ENCODE peak calls at places on chromosomes 3 and 15, in five cellular contexts. A is cardiac fibroblast, C is fibroblast of lung, G is fibroblast of mammary gland, P is kidney. O is an unnamed sample.

GRCh38 chr3:129491794-129492193 is 36.6 kb upstream of the RHO start:
- DNase-seq in A (no peak), C (no peak), G (no peak), P (no peak), O (no peak)

GRCh38 chr15:49379996-49380395 is 43.0 kb upstream of the FGF7 start:
- DNase-seq in A (no peak), C (no peak), G (no peak), P (peak), O (no peak)

GRCh38 chr15:86650084-86650483 is 570.4 kb downstream of the AGBL1 start:
- DNase-seq in A (no peak), C (peak), G (no peak), P (no peak), O (no peak)

GRCh38 chr3:124360140-124360539 is 368.2 kb upstream of the ROPN1 start:
- DNase-seq in A (no peak), C (peak), G (no peak), P (no peak), O (no peak)

GRCh38 chr3:71168961-71169411 is 414.5 kb downstream of the FOXP1 start:
- DNase-seq in A (peak), C (peak), G (peak), P (no peak), O (peak)

GRCh38 chr3:72887723-72888545 is at the start of gene GXYLT2:
- DNase-seq in A (peak), C (peak), G (peak), P (peak), O (peak)

GRCh38 chr15:74221399-74222230 is 14.5 kb upstream of the CCDC33 start:
- DNase-seq in A (no peak), C (no peak), G (no peak), P (no peak), O (no peak)

GRCh38 chr3:126358038-126358815 is 1.0 kb upstream of the KLF15 start:
- DNase-seq in A (no peak), C (no peak), G (peak), P (peak), O (peak)

GRCh38 chr15:20345401-20345958 is 196.1 kb downstream of the GOLGA6L6 start:
- DNase-seq in A (no peak), C (no peak), G (no peak), P (peak), O (no peak)

GRCh38 chr3:13380991-13381390 is 39.1 kb downstream of the NUP210 start:
- DNase-seq in A (peak), C (no peak), G (peak), P (no peak), O (no peak)

GRCh38 chr15:59294961-59295741 is 77.5 kb downstream of the MYO1E start:
- DNase-seq in A (peak), C (peak), G (peak), P (no peak), O (peak)

GRCh38 chr3:195077611-195078540 is 193.1 kb downstream of the XXYLT1 start:
- DNase-seq in A (no peak), C (no peak), G (no peak), P (peak), O (no peak)

GRCh38 chr3:100027321-100027720 is 87.0 kb downstream of the FILIP1L start:
- DNase-seq in A (peak), C (peak), G (no peak), P (no peak), O (no peak)

GRCh38 chr15:56883088-56883487 is 35.4 kb upstream of the TCF12 start:
- DNase-seq in A (no peak), C (no peak), G (no peak), P (no peak), O (no peak)

GRCh38 chr15:29514931-29515330 is 245.3 kb upstream of the NSMCE3 start:
- DNase-seq in A (no peak), C (no peak), G (no peak), P (no peak), O (no peak)

GRCh38 chr3:51538459-51539290 is at the start of gene RAD54L2:
- DNase-seq in A (peak), C (peak), G (peak), P (peak), O (peak)

GRCh38 chr3:195812366-195812765 is 637 bp upstream of the MUC4 start:
- DNase-seq in A (no peak), C (no peak), G (no peak), P (no peak), O (no peak)

GRCh38 chr3:160444411-160444810 is 5.2 kb downstream of the TRIM59 start:
- DNase-seq in A (no peak), C (no peak), G (no peak), P (no peak), O (no peak)

GRCh38 chr3:19931180-19931692 is 2.8 kb downstream of the EFHB start:
- DNase-seq in A (no peak), C (no peak), G (no peak), P (no peak), O (no peak)

GRCh38 chr3:31013843-31014242 is 119.4 kb upstream of the GADL1 start:
- DNase-seq in A (no peak), C (peak), G (no peak), P (no peak), O (peak)

GRCh38 chr3:126113733-126114132 is 29.8 kb upstream of the SLC41A3 start:
- DNase-seq in A (no peak), C (no peak), G (no peak), P (no peak), O (no peak)

GRCh38 chr3:10950476-10951294 is 41.9 kb upstream of the SLC6A1 start:
- DNase-seq in A (peak), C (peak), G (peak), P (no peak), O (peak)

GRCh38 chr3:39644176-39644575 is 165.2 kb upstream of the MYRIP start:
- DNase-seq in A (peak), C (peak), G (peak), P (no peak), O (peak)

GRCh38 chr3:58528629-58529028 is 8.4 kb downstream of the ACOX2 start:
- DNase-seq in A (peak), C (peak), G (peak), P (peak), O (peak)

GRCh38 chr3:183259087-183259486 is 6.0 kb downstream of the B3GNT5 start:
- DNase-seq in A (peak), C (no peak), G (no peak), P (no peak), O (no peak)

GRCh38 chr3:45690331-45691035 is 1.3 kb downstream of the SACM1L start:
- DNase-seq in A (no peak), C (peak), G (no peak), P (no peak), O (no peak)

GRCh38 chr3:133408961-133409360 is 9.1 kb downstream of the BFSP2 start:
- DNase-seq in A (peak), C (peak), G (no peak), P (no peak), O (peak)

GRCh38 chr15:67101981-67102929 is 36.9 kb downstream of the SMAD3 start:
- DNase-seq in A (peak), C (peak), G (peak), P (no peak), O (peak)

GRCh38 chr3:194364652-194365434 is 4.7 kb downstream of the LRRC15 start:
- DNase-seq in A (peak), C (peak), G (peak), P (peak), O (peak)

GRCh38 chr3:170417090-170417489 is 1.6 kb upstream of the CLDN11 start:
- DNase-seq in A (no peak), C (no peak), G (no peak), P (no peak), O (no peak)

GRCh38 chr3:90010341-90010740 is 902.9 kb downstream of the EPHA3 start:
- DNase-seq in A (peak), C (peak), G (peak), P (no peak), O (peak)

GRCh38 chr3:24378313-24378712 is 116.3 kb downstream of the THRB start:
- DNase-seq in A (no peak), C (no peak), G (no peak), P (no peak), O (no peak)

GRCh38 chr3:161038725-161039124 is 66.4 kb downstream of the B3GALNT1 start:
- DNase-seq in A (peak), C (peak), G (no peak), P (no peak), O (peak)

GRCh38 chr15:29942144-29942543 is 119.9 kb upstream of the TJP1 start:
- DNase-seq in A (no peak), C (no peak), G (peak), P (no peak), O (no peak)

GRCh38 chr15:45732544-45733130 is 97.8 kb downstream of the SQOR start:
- DNase-seq in A (no peak), C (no peak), G (no peak), P (no peak), O (no peak)

GRCh38 chr15:47339800-47340575 is 377.3 kb upstream of the SEMA6D start:
- DNase-seq in A (no peak), C (no peak), G (no peak), P (no peak), O (no peak)

GRCh38 chr3:55485208-55485791 is 1.8 kb downstream of the WNT5A start:
- DNase-seq in A (peak), C (peak), G (peak), P (peak), O (peak)
- H3K4me3 ChIP-seq in A (peak), C (peak), G (peak), P (peak), O (peak)

GRCh38 chr3:50355829-50356552 is 3.3 kb downstream of the TMEM115 start:
- DNase-seq in A (no peak), C (no peak), G (no peak), P (no peak), O (no peak)
- TF ChIP-seq CTCF in A (no peak), C (no peak), G (no peak), P (no peak), O (no peak)

DNA sequence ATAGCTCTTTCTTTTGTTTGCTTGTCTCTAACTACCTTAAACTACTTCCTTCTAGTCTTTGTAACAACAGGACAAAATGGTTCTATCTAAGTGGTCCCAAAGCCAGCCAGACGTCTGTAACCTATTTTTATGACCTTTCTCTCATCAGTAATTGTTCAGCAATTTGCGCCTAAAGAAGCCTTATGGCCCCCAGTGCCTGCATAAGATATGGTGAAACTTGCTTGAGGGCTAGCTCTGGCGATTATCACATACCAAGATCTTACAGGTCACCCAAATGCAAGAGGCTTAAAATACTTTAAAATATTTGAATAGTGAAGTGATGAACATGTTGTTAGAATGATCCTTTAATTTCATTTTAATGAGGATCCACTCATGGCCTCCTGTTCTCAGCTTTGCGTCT is 369.4 kb downstream of the SOX2 start:
- DNase-seq in A (no peak), C (no peak), G (no peak), P (no peak), O (no peak)
- H3K4me3 ChIP-seq in A (no peak), C (no peak), G (no peak), P (no peak), O (no peak)

GRCh38 chr15:89670985-89671560 is 8.1 kb downstream of the PLIN1 start:
- DNase-seq in A (no peak), C (no peak), G (no peak), P (no peak), O (no peak)

GRCh38 chr15:89672221-89673161 is 6.7 kb downstream of the PLIN1 start:
- DNase-seq in A (peak), C (peak), G (peak), P (no peak), O (peak)

GRCh38 chr15:89674526-89674925 is 4.6 kb downstream of the PLIN1 start:
- DNase-seq in A (no peak), C (no peak), G (no peak), P (no peak), O (no peak)

GRCh38 chr15:89671687-89672086 is 7.5 kb downstream of the PLIN1 start:
- DNase-seq in A (no peak), C (no peak), G (no peak), P (no peak), O (no peak)

GRCh38 chr15:89673162-89673506 is 6.0 kb downstream of the PLIN1 start:
- DNase-seq in A (peak), C (no peak), G (no peak), P (no peak), O (no peak)
- TF ChIP-seq CTCF in A (peak), C (peak), G (peak), P (no peak), O (peak)

GRCh38 chr15:52113246-52113645 is 671 bp upstream of the BCL2L10 start:
- DNase-seq in A (peak), C (no peak), G (peak), P (no peak), O (no peak)
- H3K4me3 ChIP-seq in A (no peak), C (no peak), G (no peak), P (no peak), O (no peak)

DNA sequence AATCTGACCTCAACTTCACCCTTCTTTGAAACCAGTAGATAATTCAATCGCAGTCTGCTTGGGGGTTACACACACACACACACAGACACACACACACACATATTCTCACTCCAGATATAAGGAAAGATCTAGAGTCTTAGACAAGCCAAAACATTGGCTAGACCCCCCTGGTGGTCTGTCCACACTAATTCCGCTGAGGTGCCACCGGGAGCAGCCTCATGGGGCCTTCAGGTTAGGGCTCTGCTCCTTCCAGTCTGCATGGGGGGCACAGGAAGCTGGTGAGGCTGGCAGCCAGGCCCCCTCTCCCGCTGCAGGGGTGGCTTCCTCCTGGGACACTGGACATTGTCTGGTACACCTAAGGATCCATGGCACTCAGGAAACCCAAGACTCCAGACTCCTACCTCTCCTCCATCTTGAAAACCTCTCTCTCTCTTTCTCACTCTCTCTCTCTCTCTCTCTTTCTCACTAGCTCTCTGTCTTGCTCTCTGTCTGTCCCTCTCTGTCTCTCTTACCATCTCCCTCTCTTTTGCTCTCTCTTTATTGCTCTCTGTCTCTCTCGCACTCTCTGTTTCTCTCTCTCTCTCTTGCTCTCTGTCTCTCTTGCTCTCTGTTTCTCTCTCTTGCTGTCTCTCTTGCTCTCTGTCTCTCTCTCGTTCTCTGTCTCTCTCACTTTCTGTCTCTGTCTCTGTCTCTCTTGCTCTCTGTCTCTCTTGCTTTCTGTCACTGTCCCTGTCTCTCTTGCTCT is 75.2 kb upstream of the NR2E3 start:
- DNase-seq in A (no peak), C (no peak), G (no peak), P (no peak), O (no peak)
- TF ChIP-seq CTCF in A (no peak), C (no peak), G (no peak), P (no peak), O (no peak)

DNA sequence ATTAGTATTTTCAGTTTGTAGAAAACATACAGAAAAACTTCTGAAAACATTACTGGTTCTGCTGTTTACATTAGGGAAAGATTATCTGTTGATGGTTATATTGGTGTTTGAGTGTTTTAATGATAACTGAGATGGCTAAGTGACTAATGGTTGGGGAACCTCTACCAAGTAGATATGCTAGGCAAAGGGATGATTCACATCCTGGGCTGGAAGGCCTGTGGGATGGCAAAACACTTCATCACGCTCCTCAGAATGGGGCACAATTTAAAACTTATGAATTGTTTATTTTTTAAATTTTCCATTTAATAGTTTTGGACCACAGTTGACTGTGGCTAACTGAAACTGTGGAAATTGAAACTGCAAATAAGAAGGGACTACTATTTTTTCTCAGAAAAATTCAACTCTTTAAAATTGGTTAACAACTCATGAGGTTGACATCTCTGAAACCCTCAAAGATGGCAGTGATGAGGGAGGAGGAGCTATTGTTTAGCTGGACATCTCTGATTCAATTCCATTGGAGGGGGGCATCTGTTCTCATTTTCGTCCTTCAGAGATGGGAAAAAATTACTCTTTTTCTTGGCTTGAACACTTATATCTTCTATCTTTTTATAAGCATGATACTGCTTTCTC is 100.6 kb upstream of the ZBED2 start:
- DNase-seq in A (peak), C (peak), G (peak), P (no peak), O (peak)
- H3K4me3 ChIP-seq in A (no peak), C (no peak), G (no peak), P (no peak), O (no peak)

DNA sequence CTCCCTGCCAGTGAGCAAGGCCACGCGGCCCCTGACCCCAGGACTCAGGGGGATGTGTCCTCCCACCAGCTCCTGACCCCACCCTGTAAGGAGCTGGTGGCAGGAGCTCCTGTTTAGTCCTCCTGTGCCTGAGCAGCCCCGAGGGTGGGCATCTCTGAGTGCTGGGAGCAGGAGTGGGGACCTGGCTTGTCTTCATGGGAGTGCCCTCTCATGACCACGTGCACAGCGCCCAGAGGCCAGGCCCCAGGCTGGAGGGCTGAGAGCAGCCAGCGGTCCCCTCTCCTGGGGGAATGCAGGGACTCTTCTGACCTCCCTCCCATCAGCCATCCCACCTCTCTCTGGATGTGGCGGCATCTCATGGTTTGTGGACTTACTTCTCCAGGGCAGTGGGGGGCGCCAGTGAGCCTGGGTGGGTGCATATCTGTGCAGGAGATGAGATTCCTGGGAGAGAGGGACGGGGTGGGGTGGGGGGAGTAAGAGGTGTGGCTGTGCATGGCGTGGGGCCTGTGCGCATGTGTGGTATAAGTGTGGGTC is 205.6 kb downstream of the TBC1D2B start:
- DNase-seq in A (no peak), C (no peak), G (no peak), P (peak), O (no peak)
- TF ChIP-seq CTCF in A (peak), C (peak), G (no peak), P (no peak), O (peak)

O was measured in astrocyte of the spinal cord.